ENCODE peak calls at places on chromosome 10, in ten cellular contexts. M is ELR, P is astrocyte of the spinal cord, O is GM19239, T is H9, C is Peyer's patch, Q is small intestine, H is germinal center, W is NCI-H345, U is NCI-H1417 treated with DMSO at 0.1 percent for 48 hours. Y is an unnamed sample.

GRCh38 chr10:121324678-121325213 is 273.5 kb downstream of the FGFR2 start:
- DNase-seq in T (no peak), Q (peak), U (no peak), C (peak), P (no peak), M (no peak), O (no peak), W (peak), H (no peak), Y (no peak)

GRCh38 chr10:121648493-121648892 is 50.2 kb upstream of the FGFR2 start:
- DNase-seq in T (no peak), C (no peak), P (no peak), W (no peak), M (no peak), U (no peak), O (no peak), H (no peak), Q (no peak), Y (no peak)

GRCh38 chr10:33421789-33422188 is 87.3 kb upstream of the NRP1 start:
- DNase-seq in H (no peak), C (no peak), W (no peak), O (no peak), T (no peak), P (peak), M (peak), Q (no peak), U (no peak), Y (peak)

GRCh38 chr10:26436848-26437247 is 1.3 kb upstream of the APBB1IP start:
- DNase-seq in Q (no peak), C (no peak), M (no peak), P (no peak), T (no peak), H (no peak), U (no peak), O (no peak), W (no peak), Y (no peak)

GRCh38 chr10:125023269-125023668 is 81.3 kb downstream of the ZRANB1 start:
- DNase-seq in C (no peak), M (no peak), U (peak), H (no peak), P (no peak), W (peak), T (no peak), Q (peak), O (no peak), Y (no peak)

GRCh38 chr10:80436459-80437098 is 17.5 kb upstream of the TSPAN14 start:
- DNase-seq in Q (no peak), W (no peak), C (no peak), P (no peak), H (no peak), M (no peak), T (no peak), U (no peak), O (no peak), Y (no peak)

GRCh38 chr10:128744092-128744491 is 617.9 kb upstream of the MKI67 start:
- DNase-seq in Q (no peak), C (no peak), H (no peak), O (no peak), W (no peak), M (no peak), U (no peak), P (no peak), T (no peak), Y (no peak)

GRCh38 chr10:45408421-45409319 is 34.7 kb downstream of the ALOX5 start:
- DNase-seq in W (no peak), P (no peak), C (no peak), H (no peak), T (no peak), M (no peak), Q (no peak), U (no peak), O (no peak), Y (no peak)

GRCh38 chr10:75272896-75273295 is 37.1 kb upstream of the COMTD1 start:
- DNase-seq in T (no peak), W (no peak), M (no peak), U (no peak), H (no peak), Q (no peak), O (no peak), P (no peak), C (peak), Y (peak)

GRCh38 chr10:75592014-75592842 is 160.8 kb downstream of the LRMDA start:
- DNase-seq in U (no peak), H (no peak), P (no peak), W (no peak), T (no peak), O (no peak), C (no peak), Q (no peak), M (no peak), Y (no peak)

GRCh38 chr10:103548581-103549348 is 55.3 kb downstream of the NEURL1 start:
- DNase-seq in Q (peak), M (no peak), P (no peak), T (peak), C (peak), H (no peak), U (no peak), O (no peak), W (peak), Y (no peak)

GRCh38 chr10:47079177-47079580 is 168.0 kb downstream of the PTPN20 start:
- DNase-seq in M (peak), W (no peak), P (peak), H (no peak), Q (no peak), O (no peak), U (no peak), C (no peak), T (no peak), Y (no peak)

GRCh38 chr10:29106287-29106686 is 182.6 kb upstream of the LYZL1 start:
- DNase-seq in Q (no peak), H (no peak), U (no peak), M (no peak), T (no peak), C (no peak), P (no peak), W (no peak), O (no peak), Y (no peak)

GRCh38 chr10:71312220-71312619 is 6.8 kb upstream of the SLC29A3 start:
- DNase-seq in T (no peak), W (no peak), C (no peak), M (no peak), U (no peak), O (no peak), H (no peak), P (no peak), Q (no peak), Y (no peak)

GRCh38 chr10:79195091-79195923 is 126.5 kb downstream of the ZMIZ1 start:
- DNase-seq in H (peak), W (peak), O (peak), M (peak), Q (peak), C (peak), T (peak), U (no peak), P (peak), Y (peak)

GRCh38 chr10:1287493-1288480 is 231.6 kb downstream of the WDR37 start:
- DNase-seq in P (no peak), M (no peak), U (no peak), Q (no peak), T (no peak), W (no peak), C (no peak), O (no peak), H (no peak), Y (no peak)

GRCh38 chr10:97356318-97356914 is 21.9 kb upstream of the FRAT2 start:
- DNase-seq in U (no peak), H (no peak), P (no peak), O (no peak), Q (no peak), T (no peak), M (no peak), W (no peak), C (no peak), Y (peak)

GRCh38 chr10:8310930-8311329 is 256.4 kb downstream of the GATA3 start:
- DNase-seq in O (no peak), P (no peak), M (no peak), W (no peak), Q (no peak), H (no peak), C (no peak), U (no peak), T (no peak), Y (no peak)

GRCh38 chr10:34407227-34407626 is 407.9 kb downstream of the PARD3 start:
- DNase-seq in U (no peak), T (no peak), M (peak), O (no peak), P (peak), Q (no peak), H (no peak), W (peak), C (no peak), Y (no peak)

GRCh38 chr10:12412671-12413368 is 63.5 kb downstream of the CAMK1D start:
- DNase-seq in U (no peak), M (no peak), Q (no peak), T (no peak), H (no peak), P (no peak), W (no peak), O (no peak), C (no peak), Y (no peak)

GRCh38 chr10:132470306-132471124 is 67.1 kb upstream of the INPP5A start:
- DNase-seq in T (no peak), U (no peak), P (peak), Q (no peak), C (no peak), W (no peak), M (no peak), O (no peak), H (no peak), Y (no peak)

GRCh38 chr10:62599161-62599560 is 205.4 kb upstream of the ADO start:
- DNase-seq in C (no peak), W (no peak), Q (no peak), T (no peak), H (no peak), O (no peak), U (no peak), M (no peak), P (no peak), Y (no peak)

GRCh38 chr10:53843691-53844362 is 957.2 kb downstream of the PCDH15 start:
- DNase-seq in U (no peak), P (peak), T (no peak), O (no peak), M (no peak), C (no peak), W (no peak), H (no peak), Q (no peak), Y (no peak)

GRCh38 chr10:119878524-119878923 is 5.9 kb upstream of the MCMBP start:
- DNase-seq in T (no peak), Q (peak), C (no peak), U (no peak), M (no peak), P (no peak), W (no peak), H (no peak), O (no peak), Y (no peak)

GRCh38 chr10:74683621-74684114 is 142.7 kb upstream of the KAT6B start:
- DNase-seq in Q (peak), H (no peak), P (no peak), W (peak), U (no peak), M (no peak), O (no peak), T (no peak), C (no peak), Y (no peak)

GRCh38 chr10:129513312-129513711 is 46.3 kb downstream of the MGMT start:
- DNase-seq in U (no peak), T (peak), O (no peak), W (no peak), H (no peak), Q (no peak), M (no peak), C (no peak), P (no peak), Y (no peak)

GRCh38 chr10:132504501-132505272 is 32.9 kb upstream of the INPP5A start:
- DNase-seq in O (no peak), W (no peak), T (peak), C (no peak), H (no peak), M (no peak), Q (no peak), U (no peak), P (no peak), Y (no peak)

GRCh38 chr10:124587811-124588211 is 126.2 kb downstream of the LHPP start:
- DNase-seq in M (no peak), T (no peak), C (no peak), U (no peak), P (no peak), W (no peak), Q (no peak), O (no peak), H (no peak), Y (no peak)

GRCh38 chr10:114304017-114304565 is 65.0 kb downstream of the VWA2 start:
- DNase-seq in T (peak), W (peak), Q (peak), U (no peak), P (peak), C (peak), M (peak), H (peak), O (peak), Y (peak)

GRCh38 chr10:83736008-83736407 is 403.3 kb upstream of the GHITM start:
- DNase-seq in M (no peak), P (no peak), W (no peak), Q (no peak), U (no peak), O (no peak), T (no peak), C (no peak), H (no peak), Y (no peak)

GRCh38 chr10:84267503-84268126 is 22.8 kb downstream of the RGR start:
- DNase-seq in O (no peak), H (peak), U (no peak), M (peak), Q (peak), W (peak), T (peak), C (peak), P (peak), Y (peak)

GRCh38 chr10:133422223-133422820 is 2.1 kb downstream of the SPRN start:
- DNase-seq in T (peak), U (no peak), C (no peak), Q (no peak), O (peak), P (no peak), M (no peak), W (no peak), H (no peak), Y (no peak)

GRCh38 chr10:6218692-6219493 is 16.2 kb downstream of the PFKFB3 start:
- DNase-seq in Q (no peak), P (peak), U (no peak), W (no peak), M (peak), O (no peak), C (no peak), T (no peak), H (no peak), Y (peak)

Y was measured in AG08395.